ENCODE peak calls at places on chromosomes 11 and 22, in ten cellular contexts. One of them, this sample, is unnamed.

GRCh38 chr11:17021550-17021949 is 7.3 kb upstream of the PLEKHA7 start:
- DNase-seq in substantia nigra: no peak
- DNase-seq in mucosa of gallbladder: no peak
- DNase-seq in stimulated activated CD4-positive, alpha-beta T cell treated with anti-CD3 and anti-CD28 coated beads, Interleukin-1b, Interleukin-23, amount 100 ng/mL, for 24 hours: no peak
- DNase-seq in T-helper 1 cell: no peak
- DNase-seq in caudate nucleus: no peak
- DNase-seq in EH: peak; percentile 79
- DNase-seq in CD4-positive, alpha-beta T cell: no peak
- DNase-seq in colonic mucosa: no peak
- DNase-seq in stimulated activated CD8-positive, alpha-beta memory T cell treated with anti-CD3 and anti-CD28 coated beads, Interleukin-7, amount 100 ng/mL, for 1 hour: no peak
- DNase-seq in this sample: no peak

GRCh38 chr22:39017596-39018365 is 3.1 kb upstream of the APOBEC3D start:
- DNase-seq in stimulated activated CD4-positive, alpha-beta T cell treated with anti-CD3 and anti-CD28 coated beads, Interleukin-1b, Interleukin-23, amount 100 ng/mL, for 24 hours: no peak
- DNase-seq in caudate nucleus: no peak
- DNase-seq in colonic mucosa: no peak
- DNase-seq in CD4-positive, alpha-beta T cell: no peak
- DNase-seq in substantia nigra: no peak
- DNase-seq in EH: no peak
- DNase-seq in mucosa of gallbladder: no peak
- DNase-seq in stimulated activated CD8-positive, alpha-beta memory T cell treated with anti-CD3 and anti-CD28 coated beads, Interleukin-7, amount 100 ng/mL, for 1 hour: no peak
- DNase-seq in T-helper 1 cell: no peak
- DNase-seq in this sample: no peak

GRCh38 chr11:121282886-121283502 is 9.6 kb upstream of the SC5D start:
- DNase-seq in caudate nucleus: no peak
- DNase-seq in colonic mucosa: no peak
- DNase-seq in stimulated activated CD8-positive, alpha-beta memory T cell treated with anti-CD3 and anti-CD28 coated beads, Interleukin-7, amount 100 ng/mL, for 1 hour: no peak
- DNase-seq in CD4-positive, alpha-beta T cell: no peak
- DNase-seq in mucosa of gallbladder: no peak
- DNase-seq in T-helper 1 cell: no peak
- DNase-seq in EH: no peak
- DNase-seq in stimulated activated CD4-positive, alpha-beta T cell treated with anti-CD3 and anti-CD28 coated beads, Interleukin-1b, Interleukin-23, amount 100 ng/mL, for 24 hours: no peak
- DNase-seq in substantia nigra: no peak
- DNase-seq in this sample: no peak

GRCh38 chr22:19825016-19825339 is 29.7 kb downstream of the GNB1L start:
- DNase-seq in EH: no peak
- DNase-seq in T-helper 1 cell: no peak
- DNase-seq in mucosa of gallbladder: peak; percentile 7
- DNase-seq in stimulated activated CD8-positive, alpha-beta memory T cell treated with anti-CD3 and anti-CD28 coated beads, Interleukin-7, amount 100 ng/mL, for 1 hour: no peak
- DNase-seq in colonic mucosa: peak; percentile 7
- DNase-seq in caudate nucleus: no peak
- DNase-seq in CD4-positive, alpha-beta T cell: no peak
- DNase-seq in stimulated activated CD4-positive, alpha-beta T cell treated with anti-CD3 and anti-CD28 coated beads, Interleukin-1b, Interleukin-23, amount 100 ng/mL, for 24 hours: no peak
- DNase-seq in substantia nigra: no peak
- DNase-seq in this sample: no peak

GRCh38 chr22:43233529-43233928 is 46.6 kb upstream of the TTLL12 start:
- DNase-seq in CD4-positive, alpha-beta T cell: no peak
- DNase-seq in T-helper 1 cell: no peak
- DNase-seq in substantia nigra: no peak
- DNase-seq in stimulated activated CD4-positive, alpha-beta T cell treated with anti-CD3 and anti-CD28 coated beads, Interleukin-1b, Interleukin-23, amount 100 ng/mL, for 24 hours: no peak
- DNase-seq in mucosa of gallbladder: no peak
- DNase-seq in caudate nucleus: no peak
- DNase-seq in stimulated activated CD8-positive, alpha-beta memory T cell treated with anti-CD3 and anti-CD28 coated beads, Interleukin-7, amount 100 ng/mL, for 1 hour: no peak
- DNase-seq in colonic mucosa: no peak
- DNase-seq in EH: no peak
- DNase-seq in this sample: no peak

GRCh38 chr11:61533401-61533800 is 24.9 kb downstream of the LRRC10B start:
- DNase-seq in CD4-positive, alpha-beta T cell: no peak
- DNase-seq in EH: no peak
- DNase-seq in T-helper 1 cell: no peak
- DNase-seq in substantia nigra: no peak
- DNase-seq in mucosa of gallbladder: no peak
- DNase-seq in stimulated activated CD8-positive, alpha-beta memory T cell treated with anti-CD3 and anti-CD28 coated beads, Interleukin-7, amount 100 ng/mL, for 1 hour: no peak
- DNase-seq in stimulated activated CD4-positive, alpha-beta T cell treated with anti-CD3 and anti-CD28 coated beads, Interleukin-1b, Interleukin-23, amount 100 ng/mL, for 24 hours: no peak
- DNase-seq in colonic mucosa: peak; percentile 71
- DNase-seq in caudate nucleus: no peak
- DNase-seq in this sample: no peak

GRCh38 chr22:38871360-38872171 is 450 bp downstream of the CBX6 start:
- DNase-seq in stimulated activated CD8-positive, alpha-beta memory T cell treated with anti-CD3 and anti-CD28 coated beads, Interleukin-7, amount 100 ng/mL, for 1 hour: no peak
- DNase-seq in CD4-positive, alpha-beta T cell: no peak
- DNase-seq in T-helper 1 cell: no peak
- DNase-seq in substantia nigra: no peak
- DNase-seq in mucosa of gallbladder: no peak
- DNase-seq in caudate nucleus: no peak
- DNase-seq in colonic mucosa: no peak
- DNase-seq in stimulated activated CD4-positive, alpha-beta T cell treated with anti-CD3 and anti-CD28 coated beads, Interleukin-1b, Interleukin-23, amount 100 ng/mL, for 24 hours: no peak
- DNase-seq in EH: peak; percentile 24
- DNase-seq in this sample: no peak

GRCh38 chr11:17714356-17714854 is 5.0 kb upstream of the MYOD1 start:
- DNase-seq in CD4-positive, alpha-beta T cell: no peak
- DNase-seq in mucosa of gallbladder: no peak
- DNase-seq in stimulated activated CD8-positive, alpha-beta memory T cell treated with anti-CD3 and anti-CD28 coated beads, Interleukin-7, amount 100 ng/mL, for 1 hour: no peak
- DNase-seq in caudate nucleus: no peak
- DNase-seq in stimulated activated CD4-positive, alpha-beta T cell treated with anti-CD3 and anti-CD28 coated beads, Interleukin-1b, Interleukin-23, amount 100 ng/mL, for 24 hours: no peak
- DNase-seq in substantia nigra: no peak
- DNase-seq in EH: no peak
- DNase-seq in T-helper 1 cell: no peak
- DNase-seq in colonic mucosa: no peak
- DNase-seq in this sample: no peak

GRCh38 chr11:109789911-109790310 is 303.3 kb upstream of the ZC3H12C start:
- DNase-seq in stimulated activated CD8-positive, alpha-beta memory T cell treated with anti-CD3 and anti-CD28 coated beads, Interleukin-7, amount 100 ng/mL, for 1 hour: no peak
- DNase-seq in EH: peak; percentile 47
- DNase-seq in stimulated activated CD4-positive, alpha-beta T cell treated with anti-CD3 and anti-CD28 coated beads, Interleukin-1b, Interleukin-23, amount 100 ng/mL, for 24 hours: no peak
- DNase-seq in caudate nucleus: no peak
- DNase-seq in CD4-positive, alpha-beta T cell: no peak
- DNase-seq in mucosa of gallbladder: no peak
- DNase-seq in substantia nigra: no peak
- DNase-seq in colonic mucosa: no peak
- DNase-seq in T-helper 1 cell: no peak
- DNase-seq in this sample: no peak

GRCh38 chr11:65887026-65887722 is 1.1 kb downstream of the FIBP start:
- DNase-seq in stimulated activated CD4-positive, alpha-beta T cell treated with anti-CD3 and anti-CD28 coated beads, Interleukin-1b, Interleukin-23, amount 100 ng/mL, for 24 hours: no peak
- DNase-seq in mucosa of gallbladder: no peak
- DNase-seq in colonic mucosa: no peak
- DNase-seq in T-helper 1 cell: no peak
- DNase-seq in CD4-positive, alpha-beta T cell: no peak
- DNase-seq in caudate nucleus: no peak
- DNase-seq in EH: no peak
- DNase-seq in substantia nigra: no peak
- DNase-seq in stimulated activated CD8-positive, alpha-beta memory T cell treated with anti-CD3 and anti-CD28 coated beads, Interleukin-7, amount 100 ng/mL, for 1 hour: no peak
- DNase-seq in this sample: no peak

GRCh38 chr11:27395556-27396258 is 32.7 kb upstream of the CCDC34 start:
- DNase-seq in mucosa of gallbladder: peak; percentile 72
- DNase-seq in stimulated activated CD4-positive, alpha-beta T cell treated with anti-CD3 and anti-CD28 coated beads, Interleukin-1b, Interleukin-23, amount 100 ng/mL, for 24 hours: no peak
- DNase-seq in stimulated activated CD8-positive, alpha-beta memory T cell treated with anti-CD3 and anti-CD28 coated beads, Interleukin-7, amount 100 ng/mL, for 1 hour: no peak
- DNase-seq in T-helper 1 cell: no peak
- DNase-seq in CD4-positive, alpha-beta T cell: no peak
- DNase-seq in EH: peak; percentile 80
- DNase-seq in caudate nucleus: no peak
- DNase-seq in colonic mucosa: peak; percentile 71
- DNase-seq in substantia nigra: no peak
- DNase-seq in this sample: no peak

GRCh38 chr11:71301858-71302533 is 49.6 kb upstream of the SHANK2 start:
- DNase-seq in caudate nucleus: no peak
- DNase-seq in EH: no peak
- DNase-seq in T-helper 1 cell: no peak
- DNase-seq in substantia nigra: no peak
- DNase-seq in stimulated activated CD8-positive, alpha-beta memory T cell treated with anti-CD3 and anti-CD28 coated beads, Interleukin-7, amount 100 ng/mL, for 1 hour: no peak
- DNase-seq in stimulated activated CD4-positive, alpha-beta T cell treated with anti-CD3 and anti-CD28 coated beads, Interleukin-1b, Interleukin-23, amount 100 ng/mL, for 24 hours: no peak
- DNase-seq in CD4-positive, alpha-beta T cell: no peak
- DNase-seq in colonic mucosa: no peak
- DNase-seq in mucosa of gallbladder: peak; percentile 8
- DNase-seq in this sample: no peak

GRCh38 chr11:121572581-121573059 is 119.9 kb upstream of the SORL1-AS1 start:
- DNase-seq in caudate nucleus: peak; percentile 79
- DNase-seq in colonic mucosa: no peak
- DNase-seq in stimulated activated CD8-positive, alpha-beta memory T cell treated with anti-CD3 and anti-CD28 coated beads, Interleukin-7, amount 100 ng/mL, for 1 hour: no peak
- DNase-seq in mucosa of gallbladder: no peak
- DNase-seq in stimulated activated CD4-positive, alpha-beta T cell treated with anti-CD3 and anti-CD28 coated beads, Interleukin-1b, Interleukin-23, amount 100 ng/mL, for 24 hours: no peak
- DNase-seq in substantia nigra: peak; percentile 74
- DNase-seq in EH: no peak
- DNase-seq in T-helper 1 cell: no peak
- DNase-seq in CD4-positive, alpha-beta T cell: no peak
- DNase-seq in this sample: no peak

GRCh38 chr11:116488836-116489389 is 283.9 kb downstream of the BUD13 start:
- DNase-seq in EH: no peak
- DNase-seq in stimulated activated CD4-positive, alpha-beta T cell treated with anti-CD3 and anti-CD28 coated beads, Interleukin-1b, Interleukin-23, amount 100 ng/mL, for 24 hours: no peak
- DNase-seq in mucosa of gallbladder: no peak
- DNase-seq in substantia nigra: no peak
- DNase-seq in caudate nucleus: no peak
- DNase-seq in CD4-positive, alpha-beta T cell: no peak
- DNase-seq in colonic mucosa: no peak
- DNase-seq in T-helper 1 cell: no peak
- DNase-seq in stimulated activated CD8-positive, alpha-beta memory T cell treated with anti-CD3 and anti-CD28 coated beads, Interleukin-7, amount 100 ng/mL, for 1 hour: no peak
- DNase-seq in this sample: no peak

GRCh38 chr11:2574043-2574552 is 125.7 kb downstream of the KCNQ1OT1 start:
- DNase-seq in EH: no peak
- DNase-seq in T-helper 1 cell: no peak
- DNase-seq in CD4-positive, alpha-beta T cell: no peak
- DNase-seq in caudate nucleus: no peak
- DNase-seq in colonic mucosa: no peak
- DNase-seq in stimulated activated CD4-positive, alpha-beta T cell treated with anti-CD3 and anti-CD28 coated beads, Interleukin-1b, Interleukin-23, amount 100 ng/mL, for 24 hours: no peak
- DNase-seq in stimulated activated CD8-positive, alpha-beta memory T cell treated with anti-CD3 and anti-CD28 coated beads, Interleukin-7, amount 100 ng/mL, for 1 hour: no peak
- DNase-seq in mucosa of gallbladder: no peak
- DNase-seq in substantia nigra: no peak
- DNase-seq in this sample: no peak

GRCh38 chr22:30422481-30423295 is 2.9 kb upstream of the MTFP1 start:
- DNase-seq in substantia nigra: peak; percentile 68
- DNase-seq in stimulated activated CD4-positive, alpha-beta T cell treated with anti-CD3 and anti-CD28 coated beads, Interleukin-1b, Interleukin-23, amount 100 ng/mL, for 24 hours: no peak
- DNase-seq in T-helper 1 cell: no peak
- DNase-seq in CD4-positive, alpha-beta T cell: no peak
- DNase-seq in colonic mucosa: peak; percentile 81
- DNase-seq in mucosa of gallbladder: peak; percentile 79
- DNase-seq in stimulated activated CD8-positive, alpha-beta memory T cell treated with anti-CD3 and anti-CD28 coated beads, Interleukin-7, amount 100 ng/mL, for 1 hour: no peak
- DNase-seq in caudate nucleus: peak; percentile 63
- DNase-seq in EH: peak; percentile 97
- DNase-seq in this sample: no peak

GRCh38 chr11:88695701-88696414 is 358.3 kb upstream of the CTSC start:
- DNase-seq in caudate nucleus: no peak
- DNase-seq in stimulated activated CD4-positive, alpha-beta T cell treated with anti-CD3 and anti-CD28 coated beads, Interleukin-1b, Interleukin-23, amount 100 ng/mL, for 24 hours: no peak
- DNase-seq in T-helper 1 cell: no peak
- DNase-seq in mucosa of gallbladder: no peak
- DNase-seq in stimulated activated CD8-positive, alpha-beta memory T cell treated with anti-CD3 and anti-CD28 coated beads, Interleukin-7, amount 100 ng/mL, for 1 hour: no peak
- DNase-seq in colonic mucosa: no peak
- DNase-seq in EH: no peak
- DNase-seq in substantia nigra: no peak
- DNase-seq in CD4-positive, alpha-beta T cell: no peak
- DNase-seq in this sample: no peak

GRCh38 chr11:79437274-79437980 is 3.4 kb downstream of the TENM4 start:
- DNase-seq in mucosa of gallbladder: peak; percentile 47
- DNase-seq in caudate nucleus: peak; percentile 38
- DNase-seq in stimulated activated CD4-positive, alpha-beta T cell treated with anti-CD3 and anti-CD28 coated beads, Interleukin-1b, Interleukin-23, amount 100 ng/mL, for 24 hours: no peak
- DNase-seq in T-helper 1 cell: no peak
- DNase-seq in CD4-positive, alpha-beta T cell: no peak
- DNase-seq in colonic mucosa: peak; percentile 57
- DNase-seq in EH: peak; percentile 62
- DNase-seq in stimulated activated CD8-positive, alpha-beta memory T cell treated with anti-CD3 and anti-CD28 coated beads, Interleukin-7, amount 100 ng/mL, for 1 hour: no peak
- DNase-seq in substantia nigra: no peak
- DNase-seq in this sample: peak; percentile 60

GRCh38 chr11:1195690-1196515 is 27.0 kb upstream of the MUC5B start:
- DNase-seq in stimulated activated CD8-positive, alpha-beta memory T cell treated with anti-CD3 and anti-CD28 coated beads, Interleukin-7, amount 100 ng/mL, for 1 hour: no peak
- DNase-seq in CD4-positive, alpha-beta T cell: no peak
- DNase-seq in colonic mucosa: no peak
- DNase-seq in EH: no peak
- DNase-seq in mucosa of gallbladder: no peak
- DNase-seq in caudate nucleus: no peak
- DNase-seq in T-helper 1 cell: no peak
- DNase-seq in stimulated activated CD4-positive, alpha-beta T cell treated with anti-CD3 and anti-CD28 coated beads, Interleukin-1b, Interleukin-23, amount 100 ng/mL, for 24 hours: no peak
- DNase-seq in substantia nigra: no peak
- DNase-seq in this sample: no peak

GRCh38 chr22:26648011-26648497 is 9.3 kb upstream of the MIAT start:
- DNase-seq in stimulated activated CD8-positive, alpha-beta memory T cell treated with anti-CD3 and anti-CD28 coated beads, Interleukin-7, amount 100 ng/mL, for 1 hour: no peak
- DNase-seq in colonic mucosa: no peak
- DNase-seq in EH: no peak
- DNase-seq in CD4-positive, alpha-beta T cell: no peak
- DNase-seq in substantia nigra: no peak
- DNase-seq in T-helper 1 cell: no peak
- DNase-seq in stimulated activated CD4-positive, alpha-beta T cell treated with anti-CD3 and anti-CD28 coated beads, Interleukin-1b, Interleukin-23, amount 100 ng/mL, for 24 hours: no peak
- DNase-seq in mucosa of gallbladder: no peak
- DNase-seq in caudate nucleus: no peak
- DNase-seq in this sample: no peak

GRCh38 chr22:38240734-38241252 is 32.0 kb downstream of the TMEM184B start:
- DNase-seq in mucosa of gallbladder: peak; percentile 56
- DNase-seq in CD4-positive, alpha-beta T cell: no peak
- DNase-seq in caudate nucleus: peak; percentile 54
- DNase-seq in stimulated activated CD4-positive, alpha-beta T cell treated with anti-CD3 and anti-CD28 coated beads, Interleukin-1b, Interleukin-23, amount 100 ng/mL, for 24 hours: no peak
- DNase-seq in stimulated activated CD8-positive, alpha-beta memory T cell treated with anti-CD3 and anti-CD28 coated beads, Interleukin-7, amount 100 ng/mL, for 1 hour: no peak
- DNase-seq in T-helper 1 cell: no peak
- DNase-seq in EH: peak; percentile 93
- DNase-seq in substantia nigra: no peak
- DNase-seq in colonic mucosa: peak; percentile 67
- DNase-seq in this sample: no peak

GRCh38 chr22:22550789-22551434 is 8.2 kb downstream of the PRAME start:
- DNase-seq in mucosa of gallbladder: no peak
- DNase-seq in stimulated activated CD4-positive, alpha-beta T cell treated with anti-CD3 and anti-CD28 coated beads, Interleukin-1b, Interleukin-23, amount 100 ng/mL, for 24 hours: no peak
- DNase-seq in stimulated activated CD8-positive, alpha-beta memory T cell treated with anti-CD3 and anti-CD28 coated beads, Interleukin-7, amount 100 ng/mL, for 1 hour: no peak
- DNase-seq in substantia nigra: no peak
- DNase-seq in T-helper 1 cell: no peak
- DNase-seq in CD4-positive, alpha-beta T cell: no peak
- DNase-seq in colonic mucosa: no peak
- DNase-seq in caudate nucleus: no peak
- DNase-seq in EH: no peak
- DNase-seq in this sample: no peak

GRCh38 chr11:64233913-64234839 is at the start of gene VEGFB:
- DNase-seq in stimulated activated CD4-positive, alpha-beta T cell treated with anti-CD3 and anti-CD28 coated beads, Interleukin-1b, Interleukin-23, amount 100 ng/mL, for 24 hours: peak; percentile 48
- DNase-seq in CD4-positive, alpha-beta T cell: peak; percentile 60
- DNase-seq in colonic mucosa: peak; percentile 79
- DNase-seq in EH: peak; percentile 68
- DNase-seq in substantia nigra: peak; percentile 57
- DNase-seq in T-helper 1 cell: peak; percentile 61
- DNase-seq in caudate nucleus: peak; percentile 60
- DNase-seq in stimulated activated CD8-positive, alpha-beta memory T cell treated with anti-CD3 and anti-CD28 coated beads, Interleukin-7, amount 100 ng/mL, for 1 hour: no peak
- DNase-seq in mucosa of gallbladder: peak; percentile 70
- DNase-seq in this sample: peak; percentile 88

GRCh38 chr11:17720796-17721171 is 1.4 kb downstream of the MYOD1 start:
- DNase-seq in caudate nucleus: no peak
- DNase-seq in stimulated activated CD8-positive, alpha-beta memory T cell treated with anti-CD3 and anti-CD28 coated beads, Interleukin-7, amount 100 ng/mL, for 1 hour: no peak
- DNase-seq in T-helper 1 cell: no peak
- DNase-seq in mucosa of gallbladder: no peak
- DNase-seq in substantia nigra: no peak
- DNase-seq in EH: no peak
- DNase-seq in stimulated activated CD4-positive, alpha-beta T cell treated with anti-CD3 and anti-CD28 coated beads, Interleukin-1b, Interleukin-23, amount 100 ng/mL, for 24 hours: no peak
- DNase-seq in CD4-positive, alpha-beta T cell: no peak
- DNase-seq in colonic mucosa: no peak
- DNase-seq in this sample: no peak

GRCh38 chr11:33724644-33725035 is 11.6 kb downstream of the CD59 start:
- DNase-seq in substantia nigra: peak; percentile 26
- DNase-seq in stimulated activated CD8-positive, alpha-beta memory T cell treated with anti-CD3 and anti-CD28 coated beads, Interleukin-7, amount 100 ng/mL, for 1 hour: no peak
- DNase-seq in stimulated activated CD4-positive, alpha-beta T cell treated with anti-CD3 and anti-CD28 coated beads, Interleukin-1b, Interleukin-23, amount 100 ng/mL, for 24 hours: no peak
- DNase-seq in colonic mucosa: no peak
- DNase-seq in CD4-positive, alpha-beta T cell: no peak
- DNase-seq in T-helper 1 cell: no peak
- DNase-seq in EH: no peak
- DNase-seq in mucosa of gallbladder: peak; percentile 62
- DNase-seq in caudate nucleus: no peak
- DNase-seq in this sample: no peak

GRCh38 chr11:17719940-17720795 is 797 bp downstream of the MYOD1 start:
- DNase-seq in stimulated activated CD4-positive, alpha-beta T cell treated with anti-CD3 and anti-CD28 coated beads, Interleukin-1b, Interleukin-23, amount 100 ng/mL, for 24 hours: no peak
- DNase-seq in substantia nigra: no peak
- DNase-seq in CD4-positive, alpha-beta T cell: no peak
- DNase-seq in EH: peak; percentile 14
- DNase-seq in stimulated activated CD8-positive, alpha-beta memory T cell treated with anti-CD3 and anti-CD28 coated beads, Interleukin-7, amount 100 ng/mL, for 1 hour: no peak
- DNase-seq in caudate nucleus: no peak
- DNase-seq in mucosa of gallbladder: no peak
- DNase-seq in colonic mucosa: no peak
- DNase-seq in T-helper 1 cell: no peak
- DNase-seq in this sample: no peak